ENCODE peak calls at places on chromosome 7, in nine cellular contexts. T, M, D, O, Q, W, X, I and V are unnamed samples.

GRCh38 chr7:14690075-14690474 is 212.5 kb downstream of the DGKB start:
- DNase-seq in T (no peak), M (no peak), D (no peak), O (no peak), Q (no peak), W (no peak), X (no peak), I (no peak), V (no peak)

GRCh38 chr7:10977113-10977512 is 3.4 kb downstream of the PHF14 start:
- DNase-seq in T (no peak), M (no peak), D (no peak), O (no peak), Q (no peak), W (no peak), X (no peak), I (no peak), V (no peak)

GRCh38 chr7:13641699-13642098 is 347.8 kb downstream of the ETV1 start:
- DNase-seq in T (no peak), M (no peak), D (no peak), O (peak; percentile 33), Q (no peak), W (no peak), X (no peak), I (no peak), V (peak; percentile 6)

GRCh38 chr7:122380993-122381392 is 76.4 kb upstream of the FEZF1 start:
- DNase-seq in T (no peak), M (no peak), D (no peak), O (no peak), Q (no peak), W (no peak), X (no peak), I (no peak), V (no peak)

GRCh38 chr7:54292171-54292925 is 249.8 kb upstream of the VSTM2A start:
- DNase-seq in T (no peak), M (no peak), D (no peak), O (no peak), Q (no peak), W (no peak), X (no peak), I (no peak), V (no peak)

GRCh38 chr7:112995091-112995824 is 91.4 kb downstream of the GPR85 start:
- DNase-seq in T (no peak), M (no peak), D (no peak), O (peak; percentile 73), Q (no peak), W (no peak), X (no peak), I (no peak), V (no peak)

GRCh38 chr7:94375167-94375566 is 19.5 kb upstream of the COL1A2 start:
- DNase-seq in T (no peak), M (no peak), D (no peak), O (peak; percentile 97), Q (peak; percentile 94), W (no peak), X (peak; percentile 85), I (peak; percentile 88), V (no peak)

GRCh38 chr7:9672518-9672917 is 1239.1 kb downstream of the NXPH1 start:
- DNase-seq in T (no peak), M (no peak), D (no peak), O (no peak), Q (no peak), W (no peak), X (no peak), I (no peak), V (no peak)

GRCh38 chr7:1268866-1269265 is 36.2 kb downstream of the UNCX start:
- DNase-seq in T (no peak), M (no peak), D (no peak), O (no peak), Q (no peak), W (no peak), X (no peak), I (no peak), V (no peak)

GRCh38 chr7:105621617-105622016 is 40.3 kb upstream of the EFCAB10 start:
- DNase-seq in T (no peak), M (no peak), D (no peak), O (peak; percentile 52), Q (peak; percentile 89), W (no peak), X (peak; percentile 21), I (peak; percentile 65), V (no peak)

GRCh38 chr7:151437866-151438516 is 1.9 kb downstream of the CRYGN start:
- DNase-seq in T (no peak), M (no peak), D (no peak), O (no peak), Q (peak; percentile 64), W (no peak), X (no peak), I (no peak), V (no peak)

GRCh38 chr7:81210092-81211064 is 291.5 kb upstream of the SEMA3C start:
- DNase-seq in T (no peak), M (no peak), D (no peak), O (peak; percentile 50), Q (no peak), W (no peak), X (no peak), I (no peak), V (no peak)

GRCh38 chr7:129612112-129613015 is 844 bp downstream of the NRF1 start:
- DNase-seq in T (peak; percentile 23), M (no peak), D (peak; percentile 50), O (peak; percentile 53), Q (peak; percentile 88), W (peak; percentile 77), X (peak; percentile 77), I (peak; percentile 70), V (peak; percentile 63)
- H3K4me1 ChIP-seq in T (peaks cover 42% of the 10 kb centered on the region), M (peaks cover 26% of the 10 kb centered on the region), D (peaks cover 31% of the 10 kb centered on the region), O (peaks cover 3% of the 10 kb centered on the region), Q (peaks cover 32% of the 10 kb centered on the region), W (peaks cover 14% of the 10 kb centered on the region), X (peaks cover 13% of the 10 kb centered on the region), I (peaks cover 10% of the 10 kb centered on the region), V (peaks cover 24% of the 10 kb centered on the region)

GRCh38 chr7:73496626-73497025 is 25.5 kb downstream of the BAZ1B start:
- DNase-seq in T (no peak), M (no peak), D (no peak), O (no peak), Q (no peak), W (no peak), X (no peak), I (no peak), V (no peak)
- TF ChIP-seq POLR2A in T (no peak), M (no peak), D (no peak), O (no peak), Q (no peak), W (no peak), X (no peak), I (no peak), V (no peak)

DNA sequence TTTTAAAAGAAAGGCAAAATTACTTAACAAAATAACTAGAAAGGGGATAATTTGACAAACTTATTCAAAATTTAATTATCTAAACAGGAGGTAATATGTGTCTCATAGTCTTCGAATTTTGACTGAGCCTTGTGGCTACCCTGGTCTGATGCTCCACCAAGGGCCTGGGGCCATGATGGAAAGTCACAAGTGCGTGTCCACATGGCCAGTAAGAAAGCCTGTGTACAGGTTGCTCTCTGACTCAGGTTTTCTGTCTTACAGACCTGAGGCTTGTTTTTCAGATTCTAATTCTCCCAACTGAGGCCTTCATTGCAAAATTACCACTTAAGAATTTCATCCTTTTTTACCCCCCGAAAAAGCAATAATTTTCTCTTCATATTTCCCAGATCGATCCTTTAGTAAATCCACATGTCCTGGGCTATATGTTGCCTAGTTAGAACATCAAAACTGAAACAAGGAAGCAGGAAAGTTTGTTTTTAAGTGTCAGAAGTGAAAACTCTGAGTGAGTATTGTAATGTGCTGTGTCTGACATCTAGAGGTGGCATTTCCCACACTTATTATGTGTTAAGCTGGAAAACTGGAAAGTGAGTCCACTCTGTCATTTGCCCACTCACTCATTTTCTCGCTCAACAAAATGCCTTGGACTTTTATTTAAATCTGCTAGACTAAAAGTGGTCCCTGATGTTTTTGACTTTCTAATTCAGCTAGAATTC is 10.0 kb downstream of the CYP3A43 start:
- DNase-seq in T (no peak), M (no peak), D (no peak), O (no peak), Q (no peak), W (no peak), X (no peak), I (no peak), V (no peak)
- H3K4me1 ChIP-seq in T (no peaks in the 10 kb centered on the region), M (no peaks in the 10 kb centered on the region), D (peaks cover 13% of the 10 kb centered on the region), O (no peaks in the 10 kb centered on the region), Q (no peaks in the 10 kb centered on the region), W (no peaks in the 10 kb centered on the region), X (no peaks in the 10 kb centered on the region), I (no peaks in the 10 kb centered on the region), V (no peaks in the 10 kb centered on the region)

GRCh38 chr7:134509010-134509409 is 18.4 kb upstream of the AKR1B10 start:
- DNase-seq in T (no peak), M (no peak), D (no peak), O (no peak), Q (no peak), W (no peak), X (no peak), I (no peak), V (no peak)
- TF ChIP-seq POLR2A in T (no peak), M (no peak), D (no peak), O (no peak), Q (no peak), W (no peak), X (no peak), I (no peak), V (no peak)

DNA sequence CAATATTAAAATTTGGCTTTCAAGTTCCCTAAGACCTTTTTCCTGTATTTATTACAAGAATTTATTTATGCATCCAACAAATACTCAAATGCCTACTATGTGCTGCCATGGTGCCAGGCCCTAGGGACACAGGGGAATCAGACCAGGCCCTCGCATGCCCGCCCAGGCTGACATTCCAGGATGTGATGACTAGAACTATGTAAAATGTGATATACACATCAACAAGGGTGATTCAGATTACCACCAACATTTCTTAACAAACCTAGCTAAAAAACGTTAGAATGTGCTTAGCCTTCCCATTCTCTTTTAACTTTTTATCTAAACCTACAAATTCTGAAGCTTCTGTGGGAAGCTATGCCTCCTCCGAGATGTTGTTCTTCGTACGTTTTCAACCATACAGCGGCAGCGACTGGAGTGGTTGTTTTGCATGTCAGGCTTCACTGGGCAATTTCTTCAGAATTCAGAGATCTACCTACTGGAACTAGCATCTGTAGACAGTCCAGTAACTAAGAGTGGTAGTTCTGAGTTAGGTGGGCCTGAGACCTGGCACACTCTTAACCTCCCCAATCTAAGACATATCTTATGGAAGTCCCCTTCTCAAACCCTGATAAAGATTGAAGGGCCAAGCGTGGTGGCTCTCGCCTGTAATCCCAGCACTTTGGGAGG is 22.1 kb downstream of the GNA12 start:
- DNase-seq in T (no peak), M (no peak), D (no peak), O (peak; percentile 91), Q (peak; percentile 63), W (no peak), X (no peak), I (no peak), V (no peak)
- H3K4me1 ChIP-seq in T (peaks cover 63% of the 10 kb centered on the region), M (peaks cover 15% of the 10 kb centered on the region), D (peaks cover 27% of the 10 kb centered on the region), O (peaks cover 58% of the 10 kb centered on the region), Q (peaks cover 65% of the 10 kb centered on the region), W (peaks cover 60% of the 10 kb centered on the region), X (peaks cover 22% of the 10 kb centered on the region), I (peaks cover 15% of the 10 kb centered on the region), V (peaks cover 18% of the 10 kb centered on the region)

DNA sequence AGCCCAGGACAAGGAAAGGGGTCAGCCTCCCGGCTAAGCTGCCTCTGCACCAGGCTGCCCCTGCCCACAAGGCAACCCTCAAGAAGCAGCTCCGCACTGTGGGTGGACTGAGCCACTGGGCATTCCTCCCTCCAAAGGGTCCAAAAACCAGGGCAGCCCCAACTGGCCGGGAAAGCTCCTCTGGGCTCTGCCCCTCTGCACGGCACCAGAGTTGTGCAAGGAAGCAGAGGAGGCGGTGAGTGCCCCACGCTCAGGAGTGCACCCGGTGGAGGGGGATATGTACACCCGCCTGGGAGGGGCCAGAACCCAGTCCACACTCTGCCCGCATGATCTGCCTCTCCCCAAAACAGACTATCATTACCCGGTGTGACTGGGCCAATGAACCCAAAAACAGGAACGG is 43.8 kb downstream of the PTPRN2 start:
- DNase-seq in T (no peak), M (no peak), D (no peak), O (no peak), Q (no peak), W (no peak), X (no peak), I (no peak), V (no peak)
- TF ChIP-seq POLR2A in T (no peak), M (no peak), D (no peak), O (no peak), Q (no peak), W (no peak), X (no peak), I (no peak), V (no peak)